ENCODE peak calls at places on chromosomes 16 and 17, in five cellular contexts. G is A549, B is progenitor cell of endocrine pancreas, U is left ventricle myocardium inferior, I is left lung. M is an unnamed sample.

GRCh38 chr16:85324506-85324905 is 212.2 kb upstream of the CIBAR2 start:
- DNase-seq in G (no peak), B (no peak), U (no peak), I (no peak), M (no peak)

GRCh38 chr16:69326172-69326873 is 4.1 kb downstream of the PDF start:
- DNase-seq in G (no peak), B (no peak), U (no peak), I (no peak), M (no peak)

GRCh38 chr16:79623076-79623475 is 22.5 kb upstream of the MAF start:
- DNase-seq in G (no peak), B (no peak), U (no peak), I (no peak), M (no peak)

GRCh38 chr17:28335959-28336871 is 654 bp downstream of the TNFAIP1 start:
- DNase-seq in G (peak), B (peak), U (peak), I (peak), M (peak)

GRCh38 chr17:72622661-72623433 is 469.6 kb downstream of the SLC39A11 start:
- DNase-seq in G (no peak), B (no peak), U (no peak), I (no peak), M (no peak)

GRCh38 chr16:54409982-54410381 is 123.4 kb upstream of the IRX3 start:
- DNase-seq in G (no peak), B (no peak), U (no peak), I (no peak), M (no peak)

GRCh38 chr17:74599531-74599939 is 7.5 kb upstream of the CD300LD start:
- DNase-seq in G (no peak), B (no peak), U (no peak), I (no peak), M (no peak)

GRCh38 chr16:29974291-29975133 is 844 bp downstream of the TAOK2 start:
- DNase-seq in G (no peak), B (no peak), U (no peak), I (peak), M (no peak)

GRCh38 chr17:58520843-58521430 is 6.5 kb upstream of the MTMR4 start:
- DNase-seq in G (peak), B (no peak), U (no peak), I (no peak), M (peak)

GRCh38 chr17:20996724-20997615 is 45.8 kb downstream of the USP22 start:
- DNase-seq in G (no peak), B (no peak), U (no peak), I (no peak), M (no peak)

GRCh38 chr16:68599586-68599985 is 45.5 kb upstream of the CDH3 start:
- DNase-seq in G (no peak), B (no peak), U (no peak), I (no peak), M (no peak)

GRCh38 chr16:59296002-59296401 is 561.9 kb upstream of the GOT2 start:
- DNase-seq in G (no peak), B (no peak), U (no peak), I (no peak), M (peak)

GRCh38 chr16:88421301-88421700 is 31.8 kb upstream of the ZFPM1 start:
- DNase-seq in G (no peak), B (no peak), U (no peak), I (no peak), M (no peak)

GRCh38 chr17:50841949-50842354 is 6.6 kb downstream of the WFIKKN2 start:
- DNase-seq in G (peak), B (peak), U (peak), I (peak), M (peak)

GRCh38 chr17:79006794-79007503 is 2.6 kb downstream of the CANT1 start:
- DNase-seq in G (no peak), B (no peak), U (no peak), I (no peak), M (no peak)

GRCh38 chr16:23377071-23377931 is 75.2 kb downstream of the SCNN1B start:
- DNase-seq in G (no peak), B (no peak), U (no peak), I (no peak), M (no peak)

DNA sequence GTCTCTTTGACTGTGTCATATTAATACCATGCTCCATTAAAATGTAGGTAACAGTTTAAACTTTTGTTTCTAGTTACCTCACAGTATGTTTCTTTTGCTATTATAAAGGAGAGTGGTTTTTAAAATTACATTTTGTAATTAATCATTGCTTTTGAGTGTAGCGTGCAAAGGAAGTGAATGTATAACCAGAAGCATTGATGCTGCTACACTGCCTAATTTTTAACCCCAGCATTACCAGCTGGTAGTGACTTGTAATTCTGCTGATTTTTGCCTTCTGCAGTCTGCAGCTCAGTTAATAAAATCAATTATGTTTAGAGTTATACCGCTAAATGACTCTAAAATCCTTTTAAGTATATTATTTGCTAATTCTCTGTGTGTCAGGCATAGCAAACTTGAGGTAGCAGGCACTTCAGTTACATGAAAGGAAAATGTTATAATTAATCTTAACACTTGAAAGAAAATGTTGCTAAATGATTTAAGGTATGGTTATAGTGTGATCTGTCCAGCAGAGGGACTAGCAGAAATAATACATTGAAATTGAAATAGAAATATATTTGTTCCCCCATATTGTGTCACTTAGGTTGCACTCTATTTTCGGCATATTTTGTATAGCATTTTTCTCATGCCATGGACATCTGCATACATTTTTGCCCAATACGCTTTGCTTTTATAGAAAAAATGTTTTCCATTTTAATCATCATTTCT is 388.5 kb downstream of the CNTNAP4 start:
- DNase-seq in G (no peak), B (no peak), U (no peak), I (no peak), M (no peak)
- TF ChIP-seq CTCF in G (no peak), B (peak), U (peak), I (no peak), M (no peak)

DNA sequence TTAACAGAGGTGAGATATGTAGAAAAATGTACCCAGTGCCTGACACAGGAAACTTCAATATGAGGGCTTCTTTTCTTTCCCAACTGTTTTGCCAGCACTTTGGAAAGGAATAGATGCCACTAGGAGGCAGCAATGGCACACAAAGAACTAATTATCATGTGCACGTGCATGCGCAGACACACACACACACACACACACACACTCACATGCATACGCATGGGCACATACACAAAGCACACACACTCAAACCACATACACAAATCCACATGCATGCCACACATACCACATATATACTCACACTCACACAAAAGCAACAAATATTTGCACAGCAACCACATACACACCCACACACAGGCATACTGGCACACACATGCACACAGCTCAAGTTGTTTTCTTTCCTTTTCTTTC is 8.8 kb upstream of the CEP112 start:
- DNase-seq in G (peak), B (peak), U (no peak), I (no peak), M (peak)
- TF ChIP-seq CTCF in G (peak), B (peak), U (peak), I (peak), M (peak)

DNA sequence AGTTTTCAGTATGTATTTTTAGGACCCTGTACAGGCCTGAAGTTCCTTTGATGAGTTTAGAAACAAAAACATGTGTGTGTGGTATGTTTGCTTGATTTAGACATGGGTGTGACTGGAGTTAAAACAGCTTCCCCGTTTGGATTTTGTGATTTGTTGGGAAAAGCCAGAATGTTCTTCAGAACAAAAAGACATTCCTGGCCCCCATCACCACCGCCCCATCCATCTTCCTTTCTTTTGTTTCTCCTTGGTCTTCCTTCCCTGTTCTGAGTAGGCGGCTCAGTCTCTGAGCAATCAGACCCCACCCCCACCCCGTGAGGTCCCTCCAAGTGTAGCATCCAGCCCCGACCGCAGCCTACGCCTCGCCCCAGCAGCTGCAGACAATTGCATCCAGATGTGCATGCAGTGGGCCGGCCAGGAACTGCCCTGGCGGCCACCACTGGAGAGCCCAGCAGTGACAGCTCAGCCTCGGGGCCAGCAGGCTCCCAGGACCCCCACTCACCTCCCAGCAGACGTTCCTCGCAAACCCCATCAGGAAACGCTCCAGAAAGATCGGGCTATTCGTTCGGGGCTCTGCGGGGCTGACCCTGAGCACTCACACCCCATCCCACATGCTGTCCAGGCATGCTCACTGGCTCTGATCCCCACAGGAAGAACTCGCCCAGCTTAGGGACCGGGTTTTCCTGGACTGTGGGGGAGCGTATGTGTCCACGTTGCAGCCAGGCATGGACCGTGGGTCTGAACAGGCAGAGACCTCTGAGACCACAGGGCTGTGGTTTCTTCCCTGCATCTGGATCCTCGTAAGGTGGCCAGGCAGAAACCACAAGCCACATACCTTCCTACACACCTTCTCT is 99.8 kb upstream of the CDH5 start:
- DNase-seq in G (no peak), B (no peak), U (peak), I (peak), M (peak)
- TF ChIP-seq CTCF in G (no peak), B (no peak), U (peak), I (no peak), M (no peak)

GRCh38 chr17:35577826-35578194 is 561 bp downstream of the PEX12 start:
- DNase-seq in G (no peak), B (no peak), U (no peak), I (no peak), M (peak)

GRCh38 chr17:35578929-35579448 is 618 bp upstream of the PEX12 start:
- DNase-seq in G (no peak), B (no peak), U (no peak), I (no peak), M (no peak)

GRCh38 chr17:35575759-35576158 is 2.6 kb downstream of the PEX12 start:
- DNase-seq in G (no peak), B (no peak), U (no peak), I (no peak), M (no peak)

DNA sequence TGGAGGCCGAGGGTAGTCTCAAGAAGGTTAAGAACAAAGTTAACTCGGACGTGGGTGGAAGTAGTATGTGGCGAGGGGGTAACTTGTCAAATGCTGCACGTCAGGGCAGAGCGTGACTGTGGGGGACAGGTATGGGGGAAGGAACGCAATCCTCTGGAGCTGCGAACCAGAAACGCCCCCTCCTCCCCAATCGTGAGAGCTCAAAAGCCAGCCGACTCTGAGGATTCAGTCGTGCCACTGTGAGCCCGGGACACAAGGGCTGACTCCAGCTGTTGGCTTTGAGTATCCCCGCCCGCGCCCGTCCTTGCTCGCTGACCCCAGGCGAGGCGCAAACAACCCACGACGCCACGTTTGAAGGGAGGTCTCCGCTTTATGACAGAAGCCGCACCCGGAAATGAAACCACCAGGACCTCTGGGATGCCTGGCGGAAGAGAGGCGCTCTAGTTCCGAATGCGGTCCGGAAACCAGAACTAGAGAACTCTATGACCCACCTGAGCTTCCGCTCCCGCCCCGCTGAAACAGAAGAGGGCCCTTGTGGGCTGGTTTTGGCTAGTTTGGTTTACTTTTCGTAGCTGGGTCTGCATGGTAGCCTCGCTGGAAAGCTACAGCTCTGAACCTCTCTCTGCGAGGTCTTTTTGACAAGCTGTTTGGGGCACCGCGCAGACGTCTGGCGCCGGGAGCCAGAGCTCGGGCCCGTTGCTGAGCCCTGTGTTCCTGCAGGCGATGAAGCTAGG is at the start of gene PEX12:
- DNase-seq in G (peak), B (peak), U (peak), I (peak), M (peak)
- TF ChIP-seq CTCF in G (no peak), B (no peak), U (no peak), I (no peak), M (no peak)

DNA sequence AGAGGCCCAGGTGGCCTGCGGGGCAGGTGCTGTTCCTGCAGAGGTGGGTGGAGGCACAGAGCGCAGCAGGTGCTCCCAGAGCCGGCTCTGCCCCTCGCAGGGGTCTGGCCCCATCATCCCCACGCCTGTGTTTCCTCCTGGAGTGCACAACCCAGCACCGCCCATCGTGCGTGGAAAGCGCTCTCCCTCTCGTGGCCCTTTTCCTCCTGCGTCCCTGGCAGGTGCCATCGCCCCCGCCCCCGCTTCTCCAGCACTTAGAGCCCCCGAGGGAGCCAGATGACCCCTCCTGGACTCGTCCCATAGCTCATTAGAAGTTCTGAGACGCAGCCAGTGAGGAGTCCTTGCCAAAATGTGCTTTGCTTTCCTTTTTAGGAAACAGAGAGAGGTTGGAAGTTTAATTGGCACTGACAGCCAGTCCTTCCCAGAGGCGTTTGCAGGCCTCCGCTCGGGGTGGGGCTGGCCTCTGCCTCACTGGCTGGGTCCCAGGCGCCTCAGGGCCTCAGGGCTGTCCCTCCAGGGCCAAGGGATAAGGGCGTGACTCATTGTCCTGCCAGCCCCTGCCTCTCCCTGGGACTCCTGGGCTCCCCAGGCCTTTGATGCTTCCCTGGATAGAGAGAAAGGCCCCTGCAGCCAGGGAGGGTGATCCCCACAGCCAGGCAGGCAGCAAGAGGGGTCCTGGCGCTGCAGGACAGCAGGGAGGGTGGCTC is 32.2 kb upstream of the CHMP6 start:
- DNase-seq in G (no peak), B (no peak), U (peak), I (no peak), M (no peak)
- TF ChIP-seq CTCF in G (no peak), B (no peak), U (no peak), I (no peak), M (no peak)

M was measured in nephron progenitor cell.